ENCODE peak calls at places on chromosomes 12 and 14, in eight cellular contexts. Y is upper lobe of right lung, Z is suprapubic skin, W is mesendoderm, B is A549, A is coronary artery, C is GM23248, G is trophoblast cell. N is an unnamed sample.

GRCh38 chr14:86055512-86055911 is 525.6 kb downstream of the FLRT2 start:
- DNase-seq in Y (no peak), Z (no peak), W (peak; percentile 59), B (no peak), A (no peak), C (no peak), G (no peak), N (no peak)

GRCh38 chr14:105138021-105138541 is 30.5 kb downstream of the JAG2 start:
- DNase-seq in Y (peak; percentile 55), Z (peak; percentile 73), W (no peak), B (no peak), A (no peak), C (no peak), G (no peak), N (no peak)

GRCh38 chr12:48997719-48998496 is 1.3 kb downstream of the DDN start:
- DNase-seq in Y (no peak), Z (no peak), W (no peak), B (peak; percentile 87), A (no peak), C (no peak), G (no peak), N (no peak)

GRCh38 chr12:47864646-47865235 is 40.1 kb downstream of the VDR start:
- DNase-seq in Y (no peak), Z (no peak), W (no peak), B (no peak), A (no peak), C (no peak), G (no peak), N (no peak)

GRCh38 chr12:92978607-92979006 is 49.5 kb upstream of the EEA1 start:
- DNase-seq in Y (no peak), Z (no peak), W (no peak), B (no peak), A (no peak), C (no peak), G (no peak), N (no peak)

GRCh38 chr12:12172106-12172511 is 94.7 kb downstream of the LRP6 start:
- DNase-seq in Y (no peak), Z (no peak), W (no peak), B (no peak), A (no peak), C (peak; percentile 46), G (peak; percentile 11), N (peak; percentile 37)

GRCh38 chr14:99662846-99663245 is 17.9 kb downstream of the HHIPL1 start:
- DNase-seq in Y (no peak), Z (no peak), W (no peak), B (no peak), A (no peak), C (no peak), G (no peak), N (no peak)

GRCh38 chr14:51529731-51530130 is 122.0 kb upstream of the FRMD6 start:
- DNase-seq in Y (no peak), Z (no peak), W (no peak), B (no peak), A (no peak), C (no peak), G (no peak), N (no peak)

GRCh38 chr12:93302331-93303229 is 75.1 kb upstream of the NUDT4 start:
- DNase-seq in Y (no peak), Z (no peak), W (no peak), B (no peak), A (peak; percentile 79), C (peak; percentile 74), G (no peak), N (no peak)

GRCh38 chr12:76113800-76114757 is 29.6 kb upstream of the NAP1L1 start:
- DNase-seq in Y (no peak), Z (no peak), W (peak; percentile 60), B (no peak), A (no peak), C (no peak), G (peak; percentile 37), N (no peak)

GRCh38 chr14:68418192-68419118 is 374.4 kb downstream of the ZFP36L1 start:
- DNase-seq in Y (no peak), Z (no peak), W (no peak), B (no peak), A (no peak), C (no peak), G (no peak), N (no peak)

GRCh38 chr14:23547924-23548323 is 3.6 kb downstream of the ZFHX2 start:
- DNase-seq in Y (no peak), Z (no peak), W (peak; percentile 18), B (no peak), A (no peak), C (no peak), G (no peak), N (no peak)
- H3K4me3 ChIP-seq in Y (no peak overlapping the region), Z (no peak overlapping the region), W (no peak overlapping the region), B (no peak overlapping the region), A (no peak overlapping the region), C (no peak overlapping the region), G (no peak overlapping the region), N (no peak overlapping the region)

GRCh38 chr14:91372680-91373495 is 44.7 kb downstream of the CCDC88C start:
- DNase-seq in Y (no peak), Z (no peak), W (no peak), B (no peak), A (no peak), C (no peak), G (no peak), N (no peak)
- H3K4me3 ChIP-seq in Y (no peak overlapping the region), Z (no peak overlapping the region), W (no peak overlapping the region), B (no peak overlapping the region), A (no peak overlapping the region), C (no peak overlapping the region), G (no peak overlapping the region), N (no peak overlapping the region)

DNA sequence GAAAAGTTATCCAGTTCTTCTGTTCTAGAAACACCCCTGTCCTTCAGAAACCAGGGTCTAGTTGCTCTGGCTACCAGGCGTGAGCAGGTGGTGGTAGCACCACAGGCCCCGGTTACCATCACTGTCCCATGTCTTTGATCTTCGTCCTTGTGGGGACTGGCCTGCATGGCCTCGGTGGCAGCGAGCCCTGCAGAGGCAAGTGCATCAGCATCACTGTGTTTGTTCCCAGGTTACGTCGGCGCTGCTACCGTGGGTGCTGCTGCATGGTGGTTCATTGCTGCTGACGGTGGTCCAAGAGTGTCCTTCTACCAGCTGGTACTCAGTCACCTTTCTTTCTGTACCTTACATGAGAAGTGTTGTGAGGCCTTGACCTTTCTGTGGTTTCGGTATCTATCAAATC is 58.9 kb downstream of the ANAPC7 start:
- DNase-seq in Y (no peak), Z (no peak), W (no peak), B (no peak), A (no peak), C (no peak), G (no peak), N (no peak)
- H3K4me3 ChIP-seq in Y (no peak overlapping the region), Z (no peak overlapping the region), W (no peak overlapping the region), B (no peak overlapping the region), A (no peak overlapping the region), C (no peak overlapping the region), G (no peak overlapping the region), N (no peak overlapping the region)

GRCh38 chr14:103716899-103717411 is 1.3 kb downstream of the ZFYVE21 start:
- DNase-seq in Y (no peak), Z (no peak), W (no peak), B (no peak), A (no peak), C (no peak), G (no peak), N (no peak)
- H3K4me3 ChIP-seq in Y (peak overlapping the region; percentile 83), Z (peak overlapping the region; percentile 78), W (no peak overlapping the region), B (peak overlapping the region; percentile 80), A (peak overlapping the region; percentile 86), C (peak overlapping the region; percentile 84), G (no peak overlapping the region), N (peak overlapping the region; percentile 81)

GRCh38 chr12:114679942-114680341 is 4.0 kb downstream of the TBX3 start:
- DNase-seq in Y (no peak), Z (no peak), W (no peak), B (no peak), A (no peak), C (peak; percentile 47), G (no peak), N (no peak)
- H3K4me3 ChIP-seq in Y (peak overlapping the region; percentile 52), Z (peak overlapping the region; percentile 72), W (peak overlapping the region; percentile 18), B (peak overlapping the region; percentile 57), A (peak overlapping the region; percentile 77), C (peak overlapping the region; percentile 98), G (peak overlapping the region; percentile 67), N (peak overlapping the region; percentile 93)